ENCODE peak calls at places on chromosomes 5 and 9, in seven cellular contexts. J is activated naive CD4-positive, alpha-beta T cell; A is astrocyte; F is WERI-Rb-1; C is activated CD8-positive, alpha-beta memory T cell treated with anti-CD3 and anti-CD28 coated beads, Interleukin-2, amount 10 ng/mL, durations not matched to agents 7 days and 5 days; D is left ventricle myocardium inferior; M is iPS-NIHi11. P is an unnamed sample.

GRCh38 chr5:76956033-76956432 is 3.2 kb downstream of the CRHBP start:
- DNase-seq in C (no peak), A (no peak), D (no peak), J (no peak), F (peak), M (no peak), P (no peak)

GRCh38 chr9:108654566-108654965 is 201.2 kb downstream of the ACTL7B start:
- DNase-seq in F (no peak), D (no peak), M (no peak), J (no peak), C (no peak), A (no peak), P (no peak)

GRCh38 chr9:115739096-115739875 is 414.3 kb upstream of the PAPPA start:
- DNase-seq in J (no peak), F (no peak), D (no peak), A (no peak), M (no peak), C (no peak), P (no peak)

GRCh38 chr5:150672237-150672883 is 11.3 kb downstream of the MYOZ3 start:
- DNase-seq in F (no peak), J (no peak), A (no peak), M (peak), D (peak), C (peak), P (no peak)

GRCh38 chr5:179923422-179923821 is 15.7 kb upstream of the TBC1D9B start:
- DNase-seq in A (no peak), C (peak), D (no peak), M (no peak), F (no peak), J (no peak), P (no peak)

GRCh38 chr5:123035950-123036390 is 555 bp downstream of the PPIC start:
- DNase-seq in M (peak), C (no peak), J (no peak), A (peak), F (peak), D (peak), P (no peak)

GRCh38 chr9:135898634-135899407 is 8.5 kb downstream of the CAMSAP1 start:
- DNase-seq in C (no peak), D (no peak), M (no peak), J (no peak), A (peak), F (no peak), P (peak)

GRCh38 chr5:150945947-150946346 is 41.2 kb upstream of the ZNF300 start:
- DNase-seq in M (no peak), C (no peak), D (no peak), J (no peak), A (no peak), F (no peak), P (no peak)

GRCh38 chr5:117255211-117256032 is 680.8 kb upstream of the SEMA6A start:
- DNase-seq in D (no peak), F (no peak), M (no peak), C (no peak), A (no peak), J (no peak), P (no peak)

GRCh38 chr5:135887881-135888614 is 7.6 kb downstream of the IL9 start:
- DNase-seq in C (no peak), A (peak), D (no peak), M (peak), F (peak), J (no peak), P (peak)

GRCh38 chr5:37771203-37771611 is 68.6 kb downstream of the GDNF start:
- DNase-seq in M (no peak), D (no peak), F (no peak), J (no peak), A (no peak), C (no peak), P (no peak)

GRCh38 chr5:96648598-96648997 is 13.6 kb upstream of the CAST start:
- DNase-seq in F (no peak), A (no peak), J (no peak), M (no peak), D (no peak), C (no peak), P (peak)

P was measured in H4.